ENCODE peak calls at places on chromosomes 13 and 19, in six cellular contexts. A is CD4-positive, alpha-beta T cell; Z is progenitor cell of endocrine pancreas; H is tibial nerve; N is spleen; F is upper lobe of right lung. L is an unnamed sample.

GRCh38 chr19:17550076-17550667 is 5.3 kb upstream of the COLGALT1 start:
- DNase-seq in A (no peak), N (no peak), H (no peak), F (no peak), Z (no peak), L (no peak)

GRCh38 chr13:93446256-93446655 is 219.6 kb downstream of the GPC6 start:
- DNase-seq in F (no peak), H (no peak), A (no peak), Z (no peak), N (no peak), L (no peak)

GRCh38 chr19:34555447-34555846 is 73.9 kb downstream of the WTIP start:
- DNase-seq in H (no peak), N (no peak), F (no peak), Z (no peak), A (no peak), L (no peak)

GRCh38 chr19:21101511-21102242 is 19.7 kb downstream of the ZNF714 start:
- DNase-seq in A (no peak), H (no peak), Z (no peak), F (no peak), N (no peak), L (no peak)

GRCh38 chr19:27671876-27672275 is 1541.1 kb downstream of the UQCRFS1 start:
- DNase-seq in A (no peak), Z (no peak), F (no peak), H (no peak), N (no peak), L (no peak)

GRCh38 chr19:12117203-12117970 is 22.8 kb downstream of the ZNF20 start:
- DNase-seq in Z (no peak), N (no peak), A (no peak), H (no peak), F (no peak), L (no peak)

GRCh38 chr13:95035311-95036109 is 265.7 kb downstream of the ABCC4 start:
- DNase-seq in H (no peak), A (no peak), N (no peak), F (no peak), Z (no peak), L (no peak)

GRCh38 chr13:23966691-23967615 is 69.7 kb upstream of the C1QTNF9B start:
- DNase-seq in H (no peak), N (no peak), Z (no peak), A (no peak), F (no peak), L (peak; percentile 48)

GRCh38 chr13:112366907-112367646 is 9.1 kb upstream of the SPACA7 start:
- DNase-seq in N (no peak), H (no peak), Z (no peak), F (no peak), A (no peak), L (no peak)

GRCh38 chr19:30442715-30443114 is 70.5 kb downstream of the ZNF536 start:
- DNase-seq in Z (no peak), A (no peak), F (no peak), H (no peak), N (no peak), L (no peak)

GRCh38 chr13:49388256-49388655 is 55.6 kb downstream of the CAB39L start:
- DNase-seq in N (no peak), F (no peak), A (no peak), H (no peak), Z (no peak), L (no peak)

GRCh38 chr13:110027470-110028240 is 241.3 kb upstream of the IRS2 start:
- DNase-seq in N (no peak), Z (no peak), A (no peak), F (no peak), H (no peak), L (no peak)

GRCh38 chr13:51887441-51887840 is 25.7 kb downstream of the CCDC70 start:
- DNase-seq in Z (no peak), A (no peak), N (no peak), F (no peak), H (no peak), L (no peak)

GRCh38 chr13:51894239-51894638 is 32.5 kb downstream of the CCDC70 start:
- DNase-seq in N (no peak), H (no peak), Z (no peak), F (no peak), A (no peak), L (no peak)

GRCh38 chr13:51895906-51896888 is 34.4 kb downstream of the CCDC70 start:
- DNase-seq in Z (peak; percentile 38), A (peak; percentile 14), F (no peak), H (no peak), N (peak; percentile 81), L (peak; percentile 69)

GRCh38 chr13:51892657-51893056 is 30.9 kb downstream of the CCDC70 start:
- DNase-seq in H (no peak), A (no peak), Z (no peak), N (no peak), F (no peak), L (no peak)
- TF ChIP-seq CTCF in H (no peak), A (no peak), Z (no peak), N (no peak), F (no peak), L (no peak)

GRCh38 chr13:36450534-36450933 is 18.2 kb downstream of the CCNA1 start:
- DNase-seq in F (no peak), Z (no peak), A (no peak), H (no peak), N (no peak), L (no peak)

GRCh38 chr13:36454121-36454520 is 21.8 kb downstream of the CCNA1 start:
- DNase-seq in A (no peak), H (no peak), N (no peak), Z (no peak), F (no peak), L (no peak)

GRCh38 chr13:36454962-36455361 is 22.7 kb downstream of the CCNA1 start:
- DNase-seq in F (no peak), A (no peak), Z (no peak), H (no peak), N (no peak), L (no peak)

GRCh38 chr13:36456577-36456976 is 24.3 kb downstream of the CCNA1 start:
- DNase-seq in A (no peak), Z (no peak), H (no peak), N (no peak), F (no peak), L (no peak)

GRCh38 chr13:36453518-36453917 is 21.2 kb downstream of the CCNA1 start:
- DNase-seq in A (no peak), F (no peak), N (no peak), Z (no peak), H (no peak), L (no peak)
- TF ChIP-seq CTCF in A (no peak), F (peak; percentile 33), N (no peak), Z (peak; percentile 51), H (no peak), L (peak; percentile 6)

DNA sequence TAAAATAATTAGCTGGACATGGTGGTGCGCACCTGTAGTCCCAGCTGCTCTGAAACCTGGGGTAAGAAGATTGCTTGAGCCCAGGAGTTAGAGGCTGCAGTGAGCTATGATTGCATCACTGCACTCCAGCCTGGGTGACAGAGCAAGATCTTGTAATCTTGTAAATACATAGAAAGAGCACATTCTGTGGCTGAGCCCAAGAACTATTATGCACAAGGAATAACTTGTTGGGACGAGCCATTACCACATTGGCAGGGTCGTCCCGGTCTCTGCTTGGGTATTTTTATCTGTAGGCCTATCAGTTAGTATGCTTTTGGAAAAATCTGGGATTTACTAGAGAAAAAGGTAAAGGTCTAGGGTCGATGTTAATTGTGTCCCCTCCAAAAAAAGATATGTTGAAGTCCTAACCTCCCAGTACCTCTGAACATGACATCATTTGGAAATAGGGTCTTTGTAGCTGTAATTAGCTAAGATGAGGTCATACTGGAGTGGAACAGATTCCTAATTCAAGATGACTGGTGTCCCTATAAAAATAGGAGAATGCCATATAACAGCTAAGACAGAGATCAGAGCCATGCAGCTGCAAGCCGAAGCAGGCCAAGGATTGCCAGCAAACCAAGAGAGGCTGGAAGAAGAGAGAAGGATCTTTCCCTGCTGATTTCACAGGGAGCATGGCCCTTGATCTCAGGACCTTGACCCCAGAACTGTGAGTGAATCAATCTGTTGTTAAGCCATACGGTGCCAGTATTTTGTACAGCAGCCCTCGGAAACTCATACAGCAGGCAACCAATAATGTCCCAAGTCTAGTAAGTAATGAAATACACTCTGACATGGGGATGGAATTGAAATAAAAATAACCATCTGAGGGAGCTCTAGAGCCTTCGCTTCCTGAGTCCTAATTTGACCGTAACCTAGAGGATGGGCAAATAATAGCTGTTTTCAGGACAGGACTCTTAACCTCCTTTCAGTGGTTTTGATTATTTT is 77.0 kb downstream of the TM9SF2 start:
- DNase-seq in A (no peak), F (no peak), H (no peak), Z (no peak), N (no peak), L (no peak)
- TF ChIP-seq CTCF in A (no peak), F (peak; percentile 24), H (no peak), Z (no peak), N (no peak), L (peak; percentile 14)

DNA sequence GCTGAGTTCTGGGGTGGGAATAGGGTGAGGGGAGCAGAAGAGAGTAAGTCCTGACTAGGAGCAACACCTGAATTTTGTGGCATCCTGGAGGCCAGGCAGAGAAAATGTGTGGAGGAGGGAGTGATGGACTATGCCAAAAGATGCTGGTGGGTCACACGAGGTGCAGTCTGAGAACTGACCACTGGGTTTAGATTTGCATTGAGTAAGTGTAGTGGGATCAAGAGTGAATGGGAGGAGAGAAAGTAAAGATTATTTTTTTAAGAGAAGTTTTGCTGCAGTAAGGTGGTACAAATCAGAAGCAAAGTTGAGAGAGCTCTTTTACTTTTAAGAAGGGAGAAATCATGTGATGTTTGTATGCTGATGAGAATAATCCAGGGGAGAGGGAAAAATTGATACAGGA is 405.1 kb downstream of the DLEU7 start:
- DNase-seq in A (no peak), F (no peak), N (no peak), Z (no peak), H (no peak), L (no peak)
- TF ChIP-seq CTCF in A (no peak), F (no peak), N (no peak), Z (no peak), H (no peak), L (no peak)